ENCODE peak calls at places on chromosomes 2 and 18, in ten cellular contexts. One of them, this sample, is unnamed.

GRCh38 chr18:3323900-3324299 is 62.0 kb downstream of the MYL12B start:
- DNase-seq in tibial nerve: no peak
- DNase-seq in A549: no peak
- DNase-seq in transverse colon: no peak
- DNase-seq in ovary: no peak
- DNase-seq in K562: peak; percentile 52
- DNase-seq in esophagus muscularis mucosa: peak; percentile 10
- DNase-seq in H1: no peak
- DNase-seq in SK-N-SH: no peak
- DNase-seq in stomach: no peak
- DNase-seq in this sample: peak; percentile 7

GRCh38 chr2:5164806-5165525 is 527.2 kb upstream of the SOX11 start:
- DNase-seq in ovary: no peak
- DNase-seq in esophagus muscularis mucosa: no peak
- DNase-seq in SK-N-SH: no peak
- DNase-seq in K562: no peak
- DNase-seq in transverse colon: no peak
- DNase-seq in tibial nerve: no peak
- DNase-seq in A549: no peak
- DNase-seq in stomach: no peak
- DNase-seq in H1: no peak
- DNase-seq in this sample: no peak

GRCh38 chr2:104412384-104412783 is 441.5 kb upstream of the POU3F3 start:
- DNase-seq in tibial nerve: no peak
- DNase-seq in A549: peak; percentile 35
- DNase-seq in transverse colon: peak; percentile 33
- DNase-seq in SK-N-SH: peak; percentile 51
- DNase-seq in H1: no peak
- DNase-seq in esophagus muscularis mucosa: no peak
- DNase-seq in K562: peak; percentile 41
- DNase-seq in ovary: no peak
- DNase-seq in stomach: no peak
- DNase-seq in this sample: no peak

GRCh38 chr2:190766581-190766980 is 114.0 kb upstream of the GLS start:
- DNase-seq in transverse colon: no peak
- DNase-seq in tibial nerve: no peak
- DNase-seq in H1: no peak
- DNase-seq in stomach: no peak
- DNase-seq in K562: no peak
- DNase-seq in esophagus muscularis mucosa: no peak
- DNase-seq in SK-N-SH: no peak
- DNase-seq in ovary: no peak
- DNase-seq in A549: no peak
- DNase-seq in this sample: no peak

GRCh38 chr2:128308284-128308731 is 10.4 kb downstream of the HS6ST1 start:
- DNase-seq in A549: no peak
- DNase-seq in H1: no peak
- DNase-seq in esophagus muscularis mucosa: no peak
- DNase-seq in K562: no peak
- DNase-seq in transverse colon: no peak
- DNase-seq in SK-N-SH: no peak
- DNase-seq in stomach: no peak
- DNase-seq in tibial nerve: peak; percentile 13
- DNase-seq in ovary: peak; percentile 48
- DNase-seq in this sample: no peak

GRCh38 chr2:221347471-221347870 is 224.6 kb downstream of the EPHA4 start:
- DNase-seq in ovary: no peak
- DNase-seq in H1: no peak
- DNase-seq in stomach: no peak
- DNase-seq in esophagus muscularis mucosa: no peak
- DNase-seq in K562: no peak
- DNase-seq in transverse colon: no peak
- DNase-seq in tibial nerve: no peak
- DNase-seq in SK-N-SH: no peak
- DNase-seq in A549: no peak
- DNase-seq in this sample: no peak

GRCh38 chr2:187936228-187936627 is 355.4 kb upstream of the GULP1 start:
- DNase-seq in H1: no peak
- DNase-seq in ovary: no peak
- DNase-seq in SK-N-SH: no peak
- DNase-seq in A549: no peak
- DNase-seq in tibial nerve: no peak
- DNase-seq in transverse colon: no peak
- DNase-seq in K562: no peak
- DNase-seq in stomach: no peak
- DNase-seq in esophagus muscularis mucosa: no peak
- DNase-seq in this sample: no peak

GRCh38 chr2:11701831-11702301 is 31.9 kb upstream of the NTSR2 start:
- DNase-seq in SK-N-SH: no peak
- DNase-seq in K562: no peak
- DNase-seq in esophagus muscularis mucosa: no peak
- DNase-seq in ovary: no peak
- DNase-seq in transverse colon: peak; percentile 27
- DNase-seq in tibial nerve: no peak
- DNase-seq in A549: no peak
- DNase-seq in H1: no peak
- DNase-seq in stomach: no peak
- DNase-seq in this sample: peak; percentile 13

GRCh38 chr2:120879401-120880295 is 144.0 kb downstream of the GLI2 start:
- DNase-seq in tibial nerve: no peak
- DNase-seq in stomach: no peak
- DNase-seq in esophagus muscularis mucosa: no peak
- DNase-seq in ovary: no peak
- DNase-seq in K562: no peak
- DNase-seq in transverse colon: no peak
- DNase-seq in SK-N-SH: no peak
- DNase-seq in A549: no peak
- DNase-seq in H1: no peak
- DNase-seq in this sample: no peak

GRCh38 chr2:136407952-136408318 is 290.0 kb upstream of the CXCR4 start:
- DNase-seq in ovary: no peak
- DNase-seq in tibial nerve: no peak
- DNase-seq in SK-N-SH: no peak
- DNase-seq in H1: no peak
- DNase-seq in A549: no peak
- DNase-seq in esophagus muscularis mucosa: peak; percentile 82
- DNase-seq in K562: no peak
- DNase-seq in stomach: no peak
- DNase-seq in transverse colon: no peak
- DNase-seq in this sample: no peak

GRCh38 chr2:85564144-85564563 is 2.9 kb upstream of the GGCX start:
- DNase-seq in stomach: no peak
- DNase-seq in SK-N-SH: no peak
- DNase-seq in transverse colon: no peak
- DNase-seq in tibial nerve: no peak
- DNase-seq in K562: peak; percentile 38
- DNase-seq in esophagus muscularis mucosa: no peak
- DNase-seq in ovary: no peak
- DNase-seq in H1: no peak
- DNase-seq in A549: no peak
- DNase-seq in this sample: no peak

GRCh38 chr18:7116832-7117389 is 686 bp downstream of the LAMA1 start:
- DNase-seq in ovary: peak; percentile 31
- DNase-seq in H1: no peak
- DNase-seq in transverse colon: no peak
- DNase-seq in esophagus muscularis mucosa: no peak
- DNase-seq in K562: no peak
- DNase-seq in SK-N-SH: peak; percentile 73
- DNase-seq in A549: no peak
- DNase-seq in tibial nerve: no peak
- DNase-seq in stomach: no peak
- DNase-seq in this sample: no peak

GRCh38 chr2:175855794-175856453 is 146.1 kb downstream of the LNPK start:
- DNase-seq in tibial nerve: no peak
- DNase-seq in ovary: no peak
- DNase-seq in SK-N-SH: no peak
- DNase-seq in K562: no peak
- DNase-seq in stomach: no peak
- DNase-seq in esophagus muscularis mucosa: peak; percentile 89
- DNase-seq in H1: no peak
- DNase-seq in A549: no peak
- DNase-seq in transverse colon: peak; percentile 8
- DNase-seq in this sample: no peak
- H3K27ac ChIP-seq in tibial nerve: no peak overlapping the region
- H3K27ac ChIP-seq in ovary: no peak overlapping the region
- H3K27ac ChIP-seq in SK-N-SH: peak overlapping the region; percentile 74
- H3K27ac ChIP-seq in K562: no peak overlapping the region
- H3K27ac ChIP-seq in stomach: no peak overlapping the region
- H3K27ac ChIP-seq in esophagus muscularis mucosa: peak overlapping the region; percentile 73
- H3K27ac ChIP-seq in H1: no peak overlapping the region
- H3K27ac ChIP-seq in A549: no peak overlapping the region
- H3K27ac ChIP-seq in transverse colon: peak overlapping the region; percentile 27
- H3K27ac ChIP-seq in this sample: no peak overlapping the region

GRCh38 chr2:235170536-235171510 is 219.0 kb downstream of the SH3BP4 start:
- DNase-seq in esophagus muscularis mucosa: no peak
- DNase-seq in H1: peak; percentile 33
- DNase-seq in transverse colon: peak; percentile 35
- DNase-seq in SK-N-SH: peak; percentile 65
- DNase-seq in K562: no peak
- DNase-seq in ovary: no peak
- DNase-seq in A549: peak; percentile 86
- DNase-seq in stomach: no peak
- DNase-seq in tibial nerve: no peak
- DNase-seq in this sample: no peak

GRCh38 chr2:235171511-235172130 is 219.8 kb downstream of the SH3BP4 start:
- DNase-seq in ovary: no peak
- DNase-seq in H1: no peak
- DNase-seq in K562: peak; percentile 5
- DNase-seq in stomach: no peak
- DNase-seq in transverse colon: no peak
- DNase-seq in tibial nerve: no peak
- DNase-seq in SK-N-SH: peak; percentile 32
- DNase-seq in A549: peak; percentile 80
- DNase-seq in esophagus muscularis mucosa: no peak
- DNase-seq in this sample: no peak

GRCh38 chr2:235168174-235168979 is 216.6 kb downstream of the SH3BP4 start:
- DNase-seq in K562: no peak
- DNase-seq in stomach: no peak
- DNase-seq in A549: no peak
- DNase-seq in tibial nerve: no peak
- DNase-seq in transverse colon: no peak
- DNase-seq in SK-N-SH: no peak
- DNase-seq in H1: no peak
- DNase-seq in ovary: no peak
- DNase-seq in esophagus muscularis mucosa: no peak
- DNase-seq in this sample: no peak

GRCh38 chr2:235165631-235166030 is 213.8 kb downstream of the SH3BP4 start:
- DNase-seq in transverse colon: no peak
- DNase-seq in stomach: no peak
- DNase-seq in H1: no peak
- DNase-seq in tibial nerve: no peak
- DNase-seq in esophagus muscularis mucosa: no peak
- DNase-seq in A549: no peak
- DNase-seq in ovary: no peak
- DNase-seq in K562: no peak
- DNase-seq in SK-N-SH: no peak
- DNase-seq in this sample: no peak

GRCh38 chr2:235170016-235170415 is 218.2 kb downstream of the SH3BP4 start:
- DNase-seq in A549: peak; percentile 34
- DNase-seq in transverse colon: no peak
- DNase-seq in esophagus muscularis mucosa: no peak
- DNase-seq in K562: no peak
- DNase-seq in H1: no peak
- DNase-seq in stomach: no peak
- DNase-seq in ovary: no peak
- DNase-seq in tibial nerve: no peak
- DNase-seq in SK-N-SH: no peak
- DNase-seq in this sample: no peak
- TF ChIP-seq EP300 in A549: no peak
- TF ChIP-seq EP300 in transverse colon: no peak
- TF ChIP-seq EP300 in esophagus muscularis mucosa: no peak
- TF ChIP-seq EP300 in K562: no peak
- TF ChIP-seq EP300 in H1: no peak
- TF ChIP-seq EP300 in stomach: no peak
- TF ChIP-seq EP300 in ovary: no peak
- TF ChIP-seq EP300 in tibial nerve: no peak
- TF ChIP-seq EP300 in SK-N-SH: no peak
- TF ChIP-seq EP300 in this sample: no peak

DNA sequence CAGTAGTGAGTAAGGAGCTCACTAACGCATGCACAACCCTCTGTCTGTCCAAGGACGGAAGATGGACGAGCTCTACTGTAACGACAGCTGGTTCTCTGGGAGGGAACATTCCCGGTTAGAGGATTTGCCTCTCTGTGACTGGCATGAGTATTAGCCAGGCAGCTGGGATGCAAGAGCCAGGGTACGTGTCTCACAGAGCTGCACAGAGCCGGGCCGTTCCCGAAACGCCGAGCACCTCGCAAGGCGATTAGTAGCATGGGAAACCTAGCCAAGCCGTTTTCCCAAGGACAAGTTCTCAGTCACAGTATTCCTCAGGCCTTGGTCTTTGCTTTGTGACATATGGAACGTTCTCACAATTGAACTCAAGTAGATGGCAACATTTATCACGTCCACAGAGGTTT is 94.7 kb downstream of the MTCL1 start:
- DNase-seq in SK-N-SH: no peak
- DNase-seq in ovary: no peak
- DNase-seq in stomach: no peak
- DNase-seq in tibial nerve: no peak
- DNase-seq in transverse colon: no peak
- DNase-seq in H1: no peak
- DNase-seq in esophagus muscularis mucosa: no peak
- DNase-seq in A549: no peak
- DNase-seq in K562: no peak
- DNase-seq in this sample: no peak
- H3K27ac ChIP-seq in SK-N-SH: peak overlapping the region; percentile 74
- H3K27ac ChIP-seq in ovary: no peak overlapping the region
- H3K27ac ChIP-seq in stomach: peak overlapping the region; percentile 65
- H3K27ac ChIP-seq in tibial nerve: no peak overlapping the region
- H3K27ac ChIP-seq in transverse colon: peak overlapping the region; percentile 82
- H3K27ac ChIP-seq in H1: peak overlapping the region; percentile 15
- H3K27ac ChIP-seq in esophagus muscularis mucosa: peak overlapping the region; percentile 84
- H3K27ac ChIP-seq in A549: peak overlapping the region; percentile 96
- H3K27ac ChIP-seq in K562: no peak overlapping the region
- H3K27ac ChIP-seq in this sample: no peak overlapping the region

GRCh38 chr18:10354241-10354811 is 100.1 kb upstream of the APCDD1 start:
- DNase-seq in A549: no peak
- DNase-seq in ovary: no peak
- DNase-seq in K562: no peak
- DNase-seq in SK-N-SH: no peak
- DNase-seq in transverse colon: no peak
- DNase-seq in tibial nerve: no peak
- DNase-seq in stomach: no peak
- DNase-seq in H1: no peak
- DNase-seq in esophagus muscularis mucosa: peak; percentile 88
- DNase-seq in this sample: no peak
- TF ChIP-seq EP300 in A549: no peak
- TF ChIP-seq EP300 in ovary: no peak
- TF ChIP-seq EP300 in K562: no peak
- TF ChIP-seq EP300 in SK-N-SH: no peak
- TF ChIP-seq EP300 in transverse colon: no peak
- TF ChIP-seq EP300 in tibial nerve: peak; percentile 67
- TF ChIP-seq EP300 in stomach: no peak
- TF ChIP-seq EP300 in H1: no peak
- TF ChIP-seq EP300 in esophagus muscularis mucosa: no peak
- TF ChIP-seq EP300 in this sample: no peak

GRCh38 chr2:75728614-75729419 is 18.1 kb upstream of the GCFC2 start:
- DNase-seq in tibial nerve: no peak
- DNase-seq in transverse colon: no peak
- DNase-seq in K562: no peak
- DNase-seq in esophagus muscularis mucosa: no peak
- DNase-seq in SK-N-SH: peak; percentile 32
- DNase-seq in stomach: no peak
- DNase-seq in A549: no peak
- DNase-seq in ovary: no peak
- DNase-seq in H1: no peak
- DNase-seq in this sample: no peak
- H3K27ac ChIP-seq in tibial nerve: no peak overlapping the region
- H3K27ac ChIP-seq in transverse colon: no peak overlapping the region
- H3K27ac ChIP-seq in K562: no peak overlapping the region
- H3K27ac ChIP-seq in esophagus muscularis mucosa: no peak overlapping the region
- H3K27ac ChIP-seq in SK-N-SH: peak overlapping the region; percentile 60
- H3K27ac ChIP-seq in stomach: no peak overlapping the region
- H3K27ac ChIP-seq in A549: no peak overlapping the region
- H3K27ac ChIP-seq in ovary: no peak overlapping the region
- H3K27ac ChIP-seq in H1: no peak overlapping the region
- H3K27ac ChIP-seq in this sample: no peak overlapping the region